ENCODE peak calls at places on chromosomes 3 and 15, in five cellular contexts. One of them, this sample, is unnamed.

GRCh38 chr3:52253314-52254260 is 8.0 kb downstream of the PPM1M start:
- DNase-seq in amygdala: peak
- DNase-seq in dermis blood vessel endothelial cell: peak
- DNase-seq in NCI-H1417: no peak
- DNase-seq in NCI-H2171 treated with DMSO at 0.1 percent for 48 hours: no peak
- DNase-seq in this sample: no peak

GRCh38 chr3:186787642-186788481 is 4.5 kb downstream of the EIF4A2 start:
- DNase-seq in amygdala: no peak
- DNase-seq in dermis blood vessel endothelial cell: no peak
- DNase-seq in NCI-H1417: no peak
- DNase-seq in NCI-H2171 treated with DMSO at 0.1 percent for 48 hours: no peak
- DNase-seq in this sample: no peak

GRCh38 chr3:12139111-12139511 is 19.6 kb downstream of the TIMP4 start:
- DNase-seq in amygdala: no peak
- DNase-seq in dermis blood vessel endothelial cell: peak
- DNase-seq in NCI-H1417: peak
- DNase-seq in NCI-H2171 treated with DMSO at 0.1 percent for 48 hours: no peak
- DNase-seq in this sample: peak

GRCh38 chr3:98890960-98891910 is 10.3 kb downstream of the DCBLD2 start:
- DNase-seq in amygdala: no peak
- DNase-seq in dermis blood vessel endothelial cell: no peak
- DNase-seq in NCI-H1417: no peak
- DNase-seq in NCI-H2171 treated with DMSO at 0.1 percent for 48 hours: no peak
- DNase-seq in this sample: peak

GRCh38 chr3:112304611-112305010 is 10.6 kb upstream of the SLC9C1 start:
- DNase-seq in amygdala: no peak
- DNase-seq in dermis blood vessel endothelial cell: peak
- DNase-seq in NCI-H1417: no peak
- DNase-seq in NCI-H2171 treated with DMSO at 0.1 percent for 48 hours: no peak
- DNase-seq in this sample: peak

GRCh38 chr3:110314512-110315114 is 757.0 kb upstream of the NECTIN3 start:
- DNase-seq in amygdala: peak
- DNase-seq in dermis blood vessel endothelial cell: peak
- DNase-seq in NCI-H1417: peak
- DNase-seq in NCI-H2171 treated with DMSO at 0.1 percent for 48 hours: peak
- DNase-seq in this sample: peak

GRCh38 chr15:31357148-31357547 is 30.5 kb downstream of the KLF13 start:
- DNase-seq in amygdala: no peak
- DNase-seq in dermis blood vessel endothelial cell: no peak
- DNase-seq in NCI-H1417: no peak
- DNase-seq in NCI-H2171 treated with DMSO at 0.1 percent for 48 hours: no peak
- DNase-seq in this sample: no peak

GRCh38 chr3:5330152-5330810 is 142.8 kb downstream of the EDEM1 start:
- DNase-seq in amygdala: no peak
- DNase-seq in dermis blood vessel endothelial cell: no peak
- DNase-seq in NCI-H1417: no peak
- DNase-seq in NCI-H2171 treated with DMSO at 0.1 percent for 48 hours: no peak
- DNase-seq in this sample: peak

GRCh38 chr3:119098620-119099222 is 47.2 kb upstream of the TEX55 start:
- DNase-seq in amygdala: no peak
- DNase-seq in dermis blood vessel endothelial cell: peak
- DNase-seq in NCI-H1417: peak
- DNase-seq in NCI-H2171 treated with DMSO at 0.1 percent for 48 hours: peak
- DNase-seq in this sample: peak